ENCODE peak calls at places on chromosomes 5 and 9, in six cellular contexts. Q is iPS DF 6.9, B is adipocyte, U is fibroblast of pulmonary artery, O is heart left ventricle, V is heart right ventricle. R is an unnamed sample.

GRCh38 chr9:23044549-23044948 is 597.9 kb downstream of the DMRTA1 start:
- DNase-seq in B (peak; percentile 20), O (no peak), U (peak; percentile 2), Q (no peak), V (no peak), R (no peak)

GRCh38 chr5:176866913-176867312 is 32.2 kb downstream of the HK3 start:
- DNase-seq in U (no peak), O (no peak), V (no peak), B (no peak), Q (no peak), R (no peak)

GRCh38 chr9:101860920-101861319 is 122.5 kb upstream of the GRIN3A start:
- DNase-seq in Q (no peak), U (no peak), V (no peak), O (no peak), B (no peak), R (no peak)

GRCh38 chr5:1245901-1246576 is 20.9 kb downstream of the SLC6A18 start:
- DNase-seq in Q (no peak), U (no peak), O (no peak), V (no peak), B (no peak), R (no peak)

GRCh38 chr9:38234479-38234878 is 158.0 kb upstream of the ALDH1B1 start:
- DNase-seq in O (no peak), V (no peak), Q (no peak), U (no peak), B (no peak), R (no peak)

GRCh38 chr5:57805732-57806131 is 323.1 kb upstream of the ACTBL2 start:
- DNase-seq in V (no peak), Q (no peak), B (no peak), U (no peak), O (no peak), R (peak; percentile 55)

GRCh38 chr9:122832194-122832593 is 3.8 kb upstream of the PDCL start:
- DNase-seq in Q (no peak), B (no peak), O (no peak), U (no peak), V (no peak), R (no peak)

GRCh38 chr5:177509361-177509951 is at the start of gene DOK3:
- DNase-seq in V (peak; percentile 42), O (peak; percentile 80), B (no peak), U (no peak), Q (no peak), R (no peak)

GRCh38 chr9:124454791-124455443 is 4.7 kb downstream of the ADGRD2 start:
- DNase-seq in U (no peak), V (no peak), O (no peak), B (no peak), Q (no peak), R (no peak)

GRCh38 chr9:112048924-112049785 is 125.9 kb downstream of the SUSD1 start:
- DNase-seq in V (no peak), Q (no peak), U (peak; percentile 56), O (no peak), B (peak; percentile 79), R (peak; percentile 82)

GRCh38 chr5:1494780-1495524 is 28.8 kb downstream of the LPCAT1 start:
- DNase-seq in O (peak; percentile 79), Q (no peak), V (no peak), B (no peak), U (no peak), R (no peak)

GRCh38 chr9:69874301-69875060 is 53.9 kb downstream of the CFAP95 start:
- DNase-seq in V (peak; percentile 7), O (no peak), Q (no peak), B (no peak), U (peak; percentile 33), R (peak; percentile 64)

GRCh38 chr5:86008293-86008692 is 609.4 kb upstream of the COX7C start:
- DNase-seq in V (no peak), Q (no peak), O (no peak), B (no peak), U (no peak), R (no peak)

GRCh38 chr5:45695680-45696093 is 493 bp downstream of the HCN1 start:
- DNase-seq in O (no peak), Q (no peak), V (no peak), B (no peak), U (no peak), R (no peak)

GRCh38 chr5:45697211-45697610 is 1.0 kb upstream of the HCN1 start:
- DNase-seq in O (no peak), V (no peak), B (no peak), Q (no peak), U (no peak), R (no peak)

GRCh38 chr5:45694255-45694834 is 1.8 kb downstream of the HCN1 start:
- DNase-seq in B (peak; percentile 1), Q (no peak), O (no peak), U (peak; percentile 8), V (no peak), R (no peak)

GRCh38 chr5:45696206-45696836 is at the start of gene HCN1:
- DNase-seq in V (peak; percentile 59), Q (peak; percentile 74), U (peak; percentile 72), B (peak; percentile 16), O (peak; percentile 83), R (peak; percentile 43)

GRCh38 chr5:45695011-45695667 is 1.0 kb downstream of the HCN1 start:
- DNase-seq in Q (no peak), V (no peak), B (no peak), U (no peak), O (no peak), R (no peak)
- H3K4me3 ChIP-seq in Q (peak overlapping the region; percentile 46), V (no peak overlapping the region), B (no peak overlapping the region), U (no peak overlapping the region), O (peak overlapping the region; percentile 34), R (no peak overlapping the region)

DNA sequence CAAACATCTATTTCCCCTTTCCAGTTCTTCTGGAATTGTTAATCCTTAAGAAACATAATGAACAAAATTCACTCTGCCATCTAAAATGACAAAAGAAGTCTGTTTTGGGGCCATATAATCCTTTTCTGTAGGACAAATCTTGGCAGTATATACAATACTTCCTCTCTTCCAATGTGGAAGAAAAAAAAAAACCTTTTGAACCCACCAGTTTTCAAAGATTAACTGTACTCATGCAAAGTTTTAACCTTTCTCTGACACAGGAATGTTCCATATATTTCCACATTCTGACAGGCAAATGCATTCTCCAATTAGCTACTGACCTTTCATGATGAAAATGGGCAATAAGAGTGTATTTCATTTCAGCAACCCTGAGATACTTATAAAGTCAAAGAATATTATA is 65.4 kb downstream of the RNF130 start:
- DNase-seq in B (peak; percentile 76), Q (no peak), U (no peak), V (no peak), O (no peak), R (no peak)
- H3K4me3 ChIP-seq in B (no peak overlapping the region), Q (no peak overlapping the region), U (no peak overlapping the region), V (no peak overlapping the region), O (no peak overlapping the region), R (no peak overlapping the region)

GRCh38 chr5:52807723-52808122 is 20.0 kb downstream of the ITGA1 start:
- DNase-seq in O (no peak), Q (no peak), V (no peak), B (no peak), U (no peak), R (no peak)

GRCh38 chr5:52807037-52807436 is 19.3 kb downstream of the ITGA1 start:
- DNase-seq in Q (no peak), B (no peak), V (no peak), O (no peak), U (no peak), R (no peak)

GRCh38 chr5:52804359-52804758 is 16.6 kb downstream of the ITGA1 start:
- DNase-seq in B (no peak), O (no peak), U (peak; percentile 40), Q (no peak), V (no peak), R (no peak)

GRCh38 chr5:52804978-52805377 is 17.3 kb downstream of the ITGA1 start:
- DNase-seq in V (no peak), O (no peak), U (no peak), Q (no peak), B (no peak), R (no peak)

DNA sequence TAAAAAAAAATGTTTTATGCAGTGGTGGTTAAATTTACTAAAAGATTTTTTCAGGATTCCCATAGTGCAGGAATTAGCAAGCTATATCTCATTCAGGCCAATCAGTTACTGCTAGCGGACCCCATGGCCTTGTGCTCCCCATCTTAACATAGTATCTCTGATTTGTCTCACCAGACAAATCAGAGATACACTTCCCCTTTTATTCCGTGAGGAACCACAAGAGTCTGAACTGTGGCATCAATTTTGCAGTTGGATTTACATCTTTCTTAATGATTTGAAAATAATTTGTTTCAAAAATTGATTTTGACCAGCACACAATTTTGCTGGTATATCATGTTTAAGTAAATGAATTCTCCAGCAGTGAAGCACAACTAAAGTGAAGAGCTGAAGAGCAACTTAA is 17.9 kb downstream of the ITGA1 start:
- DNase-seq in U (no peak), V (no peak), B (no peak), Q (no peak), O (no peak), R (no peak)
- H3K4me3 ChIP-seq in U (no peak overlapping the region), V (no peak overlapping the region), B (no peak overlapping the region), Q (no peak overlapping the region), O (no peak overlapping the region), R (no peak overlapping the region)

DNA sequence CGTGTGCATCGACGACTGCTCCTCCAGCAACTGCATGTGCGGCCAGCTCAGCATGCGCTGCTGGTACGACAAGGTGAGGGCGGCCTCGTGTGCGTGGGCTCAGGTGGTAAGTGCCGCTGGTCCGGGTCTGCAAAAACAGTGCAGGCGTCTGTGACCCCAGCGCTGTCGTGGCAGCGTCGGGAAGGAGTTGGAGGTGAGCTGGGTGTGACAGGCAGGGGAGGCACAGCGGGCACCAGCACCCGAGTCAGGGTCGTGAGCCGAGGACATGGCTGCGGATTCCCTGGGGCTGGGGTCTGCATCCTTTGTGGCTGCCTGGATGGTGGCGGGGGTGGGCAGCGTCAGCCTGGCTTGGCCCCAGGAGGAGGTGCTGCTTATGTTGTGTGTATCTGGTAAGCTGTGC is 63.1 kb upstream of the CACNA1B start:
- DNase-seq in U (no peak), Q (no peak), O (no peak), B (no peak), V (no peak), R (no peak)
- H3K4me3 ChIP-seq in U (no peak overlapping the region), Q (no peak overlapping the region), O (no peak overlapping the region), B (no peak overlapping the region), V (no peak overlapping the region), R (no peak overlapping the region)